ENCODE peak calls at places on chromosomes 6 and 20, in seven cellular contexts. S is NCI-H510A treated with DMSO at 0.1 percent for 48 hours; F is H54; A is stimulated activated CD4-positive, alpha-beta T cell treated with anti-CD3 and anti-CD28 coated beads, Interleukin-1b, Interleukin-23, amount 100 ng/mL, for 4 hours; Z is effector CD8-positive, alpha-beta T cell; N is fibroblast of the conjunctiva; D is ureter. I is an unnamed sample.

GRCh38 chr6:34154668-34155447 is 9.0 kb upstream of the GRM4 start:
- DNase-seq in S (peak), F (peak), A (peak), Z (peak), N (no peak), D (peak), I (peak)

GRCh38 chr20:36435799-36436541 is 105.3 kb upstream of the MYL9 start:
- DNase-seq in S (no peak), F (no peak), A (peak), Z (peak), N (peak), D (peak), I (peak)

GRCh38 chr20:62060631-62061541 is 4.8 kb downstream of the TAF4 start:
- DNase-seq in S (no peak), F (no peak), A (no peak), Z (no peak), N (no peak), D (no peak), I (no peak)

GRCh38 chr20:18724077-18724476 is 89.5 kb upstream of the SCP2D1 start:
- DNase-seq in S (no peak), F (no peak), A (no peak), Z (no peak), N (no peak), D (no peak), I (no peak)

GRCh38 chr6:25199544-25199943 is 79.6 kb upstream of the CARMIL1 start:
- DNase-seq in S (no peak), F (no peak), A (no peak), Z (no peak), N (no peak), D (no peak), I (no peak)

GRCh38 chr20:54368578-54368977 is 106.8 kb upstream of the DOK5 start:
- DNase-seq in S (no peak), F (no peak), A (no peak), Z (no peak), N (no peak), D (no peak), I (no peak)

GRCh38 chr20:19932170-19932667 is 84.9 kb upstream of the NAA20 start:
- DNase-seq in S (no peak), F (no peak), A (no peak), Z (no peak), N (peak), D (no peak), I (no peak)

GRCh38 chr20:63499333-63499969 is 568 bp upstream of the EEF1A2 start:
- DNase-seq in S (no peak), F (no peak), A (no peak), Z (no peak), N (no peak), D (no peak), I (no peak)

GRCh38 chr6:52361945-52362442 is at the start of gene PAQR8:
- DNase-seq in S (peak), F (peak), A (peak), Z (peak), N (no peak), D (peak), I (peak)

GRCh38 chr20:48025661-48026060 is 240.4 kb upstream of the SULF2 start:
- DNase-seq in S (no peak), F (peak), A (no peak), Z (no peak), N (no peak), D (no peak), I (no peak)

GRCh38 chr20:2700913-2701620 is 8.5 kb downstream of the EBF4 start:
- DNase-seq in S (no peak), F (no peak), A (no peak), Z (no peak), N (no peak), D (peak), I (peak)

GRCh38 chr6:132443206-132443605 is 41.9 kb upstream of the MOXD1 start:
- DNase-seq in S (no peak), F (no peak), A (no peak), Z (no peak), N (no peak), D (no peak), I (no peak)

GRCh38 chr6:82767447-82767846 is 298.2 kb downstream of the UBE3D start:
- DNase-seq in S (no peak), F (no peak), A (no peak), Z (no peak), N (no peak), D (no peak), I (no peak)

GRCh38 chr20:62728781-62729300 is 20.2 kb downstream of the NTSR1 start:
- DNase-seq in S (no peak), F (no peak), A (no peak), Z (no peak), N (no peak), D (no peak), I (no peak)